ENCODE peak calls at places on chromosomes 6 and 20, in four cellular contexts. B is breast epithelium, C is sigmoid colon, X is H1. E is an unnamed sample.

GRCh38 chr6:15682965-15683822 is 20.4 kb upstream of the DTNBP1 start:
- DNase-seq in B (no peak), C (no peak), X (no peak), E (no peak)

GRCh38 chr6:12245360-12245759 is 44.8 kb upstream of the EDN1 start:
- DNase-seq in B (no peak), C (no peak), X (no peak), E (no peak)

GRCh38 chr20:59455392-59456341 is 148.7 kb upstream of the PHACTR3 start:
- DNase-seq in B (peak), C (peak), X (peak), E (peak)

GRCh38 chr6:134936927-134937326 is 13.0 kb downstream of the ALDH8A1 start:
- DNase-seq in B (no peak), C (no peak), X (no peak), E (no peak)

GRCh38 chr20:21241400-21241799 is 61.7 kb upstream of the XRN2 start:
- DNase-seq in B (no peak), C (no peak), X (no peak), E (no peak)

GRCh38 chr6:1798303-1798964 is 188.7 kb downstream of the FOXC1 start:
- DNase-seq in B (no peak), C (no peak), X (no peak), E (no peak)

GRCh38 chr6:24926192-24926591 is 9.6 kb downstream of the RIPOR2 start:
- DNase-seq in B (no peak), C (no peak), X (no peak), E (no peak)

GRCh38 chr20:35091808-35092523 is 641 bp downstream of the TRPC4AP start:
- DNase-seq in B (peak), C (no peak), X (no peak), E (no peak)

GRCh38 chr6:87504440-87504839 is 31.7 kb downstream of the SLC35A1 start:
- DNase-seq in B (no peak), C (no peak), X (no peak), E (no peak)

GRCh38 chr6:64012351-64013060 is 376.9 kb downstream of the PHF3 start:
- DNase-seq in B (no peak), C (no peak), X (no peak), E (no peak)

GRCh38 chr20:1434571-1435336 is 31.9 kb downstream of the NSFL1C start:
- DNase-seq in B (no peak), C (no peak), X (no peak), E (peak)

GRCh38 chr6:48037946-48038345 is 73.1 kb downstream of the PTCHD4 start:
- DNase-seq in B (no peak), C (no peak), X (no peak), E (no peak)

GRCh38 chr6:144286503-144287393 is 1.6 kb downstream of the UTRN start:
- DNase-seq in B (peak), C (peak), X (peak), E (peak)

GRCh38 chr6:129606664-129607063 is 103.3 kb downstream of the ARHGAP18 start:
- DNase-seq in B (no peak), C (no peak), X (no peak), E (no peak)

GRCh38 chr6:170524188-170524535 is 28.9 kb downstream of the PSMB1 start:
- DNase-seq in B (no peak), C (no peak), X (no peak), E (no peak)

GRCh38 chr20:33552519-33552918 is 62.6 kb downstream of the CBFA2T2 start:
- DNase-seq in B (no peak), C (no peak), X (no peak), E (no peak)

GRCh38 chr20:63107449-63108200 is 100.9 kb upstream of the BHLHE23 start:
- DNase-seq in B (no peak), C (no peak), X (no peak), E (no peak)

GRCh38 chr6:134026597-134026996 is 25.8 kb downstream of the SLC2A12 start:
- DNase-seq in B (no peak), C (no peak), X (no peak), E (no peak)

GRCh38 chr20:9677224-9677623 is 161.7 kb downstream of the PAK5 start:
- DNase-seq in B (no peak), C (no peak), X (no peak), E (no peak)

GRCh38 chr6:99195986-99196655 is 153.4 kb downstream of the FAXC start:
- DNase-seq in B (no peak), C (no peak), X (no peak), E (peak)

GRCh38 chr20:23415958-23416583 is 5.2 kb downstream of the NAPB start:
- DNase-seq in B (no peak), C (no peak), X (no peak), E (no peak)

GRCh38 chr20:46158476-46158987 is 40.4 kb downstream of the CD40 start:
- DNase-seq in B (no peak), C (no peak), X (no peak), E (no peak)

GRCh38 chr20:39660251-39660650 is 698.1 kb downstream of the DHX35 start:
- DNase-seq in B (no peak), C (no peak), X (no peak), E (no peak)

GRCh38 chr20:62507323-62507722 is 31.5 kb upstream of the GATA5 start:
- DNase-seq in B (no peak), C (no peak), X (no peak), E (no peak)

GRCh38 chr20:59145926-59146800 is 17.5 kb upstream of the ZNF831 start:
- DNase-seq in B (peak), C (no peak), X (no peak), E (no peak)

GRCh38 chr20:56628873-56629463 is at the start of gene TFAP2C:
- DNase-seq in B (peak), C (peak), X (peak), E (peak)

GRCh38 chr6:52420668-52421358 is 671 bp downstream of the EFHC1 start:
- DNase-seq in B (no peak), C (peak), X (peak), E (no peak)

GRCh38 chr6:143562143-143562542 is 50.6 kb upstream of the FUCA2 start:
- DNase-seq in B (no peak), C (no peak), X (no peak), E (no peak)

GRCh38 chr6:36319436-36319762 is 17.3 kb downstream of the BNIP5 start:
- DNase-seq in B (no peak), C (no peak), X (no peak), E (no peak)

GRCh38 chr6:89434954-89435353 is 2.0 kb downstream of the ANKRD6 start:
- DNase-seq in B (no peak), C (no peak), X (no peak), E (no peak)

GRCh38 chr6:148657053-148657452 is 89.8 kb upstream of the UST start:
- DNase-seq in B (no peak), C (no peak), X (no peak), E (no peak)

GRCh38 chr6:114058435-114058834 is 87.5 kb upstream of the HDAC2 start:
- DNase-seq in B (no peak), C (no peak), X (no peak), E (no peak)

GRCh38 chr6:17866876-17867444 is 120.5 kb downstream of the KIF13A start:
- DNase-seq in B (no peak), C (no peak), X (no peak), E (no peak)

GRCh38 chr6:161837854-161838253 is 564.0 kb upstream of the AGPAT4 start:
- DNase-seq in B (no peak), C (no peak), X (no peak), E (no peak)

GRCh38 chr6:39302669-39303424 is 11.4 kb downstream of the KCNK17 start:
- DNase-seq in B (peak), C (peak), X (peak), E (peak)

GRCh38 chr6:167795874-167796667 is 30.6 kb upstream of the AFDN start:
- DNase-seq in B (peak), C (no peak), X (peak), E (peak)

GRCh38 chr6:137229075-137229759 is 10.0 kb upstream of the IFNGR1 start:
- DNase-seq in B (no peak), C (no peak), X (no peak), E (no peak)

GRCh38 chr6:137230547-137230946 is 11.4 kb upstream of the IFNGR1 start:
- DNase-seq in B (no peak), C (no peak), X (no peak), E (no peak)

GRCh38 chr6:137231895-137232294 is 12.7 kb upstream of the IFNGR1 start:
- DNase-seq in B (no peak), C (no peak), X (no peak), E (no peak)

GRCh38 chr6:137233561-137234504 is 14.6 kb upstream of the IFNGR1 start:
- DNase-seq in B (no peak), C (no peak), X (no peak), E (no peak)

GRCh38 chr6:137231156-137231555 is 12.0 kb upstream of the IFNGR1 start:
- DNase-seq in B (no peak), C (no peak), X (no peak), E (no peak)
- H3K4me3 ChIP-seq in B (no peak), C (no peak), X (no peak), E (no peak)

GRCh38 chr6:151338816-151339215 is 52.5 kb downstream of the ZBTB2 start:
- DNase-seq in B (no peak), C (no peak), X (no peak), E (no peak)

GRCh38 chr6:151339369-151339768 is 52.0 kb downstream of the ZBTB2 start:
- DNase-seq in B (no peak), C (no peak), X (no peak), E (no peak)

GRCh38 chr6:151341481-151342195 is 49.7 kb downstream of the ZBTB2 start:
- DNase-seq in B (no peak), C (no peak), X (peak), E (no peak)

GRCh38 chr6:151335930-151336329 is 55.4 kb downstream of the ZBTB2 start:
- DNase-seq in B (no peak), C (no peak), X (no peak), E (no peak)

GRCh38 chr6:151340206-151340978 is 51.0 kb downstream of the ZBTB2 start:
- DNase-seq in B (no peak), C (no peak), X (no peak), E (no peak)
- TF ChIP-seq POLR2AphosphoS5 in B (no peak), C (no peak), X (no peak), E (no peak)

GRCh38 chr6:43456737-43457126 is 1.4 kb upstream of the DLK2 start:
- DNase-seq in B (no peak), C (no peak), X (no peak), E (no peak)
- H3K4me3 ChIP-seq in B (no peak), C (no peak), X (no peak), E (no peak)

GRCh38 chr20:3572151-3572550 is 91.0 kb downstream of the GFRA4 start:
- DNase-seq in B (no peak), C (no peak), X (no peak), E (no peak)

GRCh38 chr20:3577366-3577765 is 85.8 kb downstream of the GFRA4 start:
- DNase-seq in B (no peak), C (no peak), X (no peak), E (no peak)

GRCh38 chr20:3580412-3580811 is 82.8 kb downstream of the GFRA4 start:
- DNase-seq in B (no peak), C (no peak), X (no peak), E (no peak)

GRCh38 chr20:3576363-3576762 is 86.8 kb downstream of the GFRA4 start:
- DNase-seq in B (no peak), C (no peak), X (no peak), E (no peak)
- TF ChIP-seq POLR2AphosphoS5 in B (no peak), C (no peak), X (no peak), E (no peak)

DNA sequence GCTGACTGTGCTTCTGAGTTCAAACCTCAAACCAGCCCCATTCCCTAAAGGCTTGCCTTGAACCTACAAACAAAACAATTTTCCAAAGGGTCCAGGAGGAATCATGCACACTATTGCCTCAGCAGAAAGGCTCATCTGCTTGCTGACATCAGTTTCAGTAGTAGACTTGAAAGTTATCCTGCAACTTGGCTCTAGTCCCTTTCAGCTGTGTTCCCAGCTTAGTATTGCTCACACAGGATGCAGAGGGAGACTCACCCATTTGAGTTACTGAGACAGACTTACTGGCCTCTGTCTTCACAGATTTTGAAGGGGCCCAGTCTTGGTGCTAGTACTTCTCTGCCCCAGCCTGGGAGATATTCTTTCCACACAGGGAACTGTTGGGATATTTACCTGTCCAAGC is 38.5 kb upstream of the TFB1M start:
- DNase-seq in B (no peak), C (no peak), X (no peak), E (no peak)
- H3K4me3 ChIP-seq in B (no peak), C (no peak), X (no peak), E (no peak)